ENCODE peak calls at places on chromosomes 1 and 21, in eight cellular contexts. C, E, H, V, X, R, J and W are unnamed samples.

GRCh38 chr1:94828251-94828650 is 8.1 kb downstream of the SLC44A3 start:
- DNase-seq in C (no peak), R (no peak), V (no peak), E (no peak), X (no peak), J (no peak), H (no peak), W (no peak)

GRCh38 chr1:216456682-216457081 is 33.4 kb upstream of the USH2A start:
- DNase-seq in X (no peak), H (no peak), R (no peak), E (no peak), V (no peak), C (no peak), J (no peak), W (no peak)

GRCh38 chr1:8821084-8821483 is 3.6 kb upstream of the RERE start:
- DNase-seq in R (no peak), E (no peak), H (no peak), C (no peak), X (no peak), V (no peak), J (no peak), W (no peak)

GRCh38 chr1:19405195-19405760 is 80.1 kb downstream of the CAPZB start:
- DNase-seq in C (no peak), V (no peak), H (no peak), J (no peak), E (no peak), X (no peak), R (no peak), W (no peak)

GRCh38 chr1:52632732-52633290 is at the start of gene SHISAL2A:
- DNase-seq in R (peak), V (peak), J (no peak), X (peak), E (no peak), C (no peak), H (peak), W (peak)

GRCh38 chr1:228825840-228826484 is 90.7 kb downstream of the RHOU start:
- DNase-seq in E (no peak), R (no peak), V (no peak), H (no peak), J (no peak), X (no peak), C (no peak), W (no peak)

GRCh38 chr1:95380909-95381308 is 146.9 kb downstream of the RWDD3 start:
- DNase-seq in X (no peak), E (no peak), R (no peak), V (no peak), C (no peak), H (no peak), J (no peak), W (no peak)

GRCh38 chr21:45970674-45971486 is 10.7 kb upstream of the COL6A1 start:
- DNase-seq in X (peak), E (no peak), C (no peak), V (peak), H (peak), J (no peak), R (peak), W (no peak)

GRCh38 chr1:235739631-235740030 is 90.0 kb upstream of the GNG4 start:
- DNase-seq in J (no peak), R (no peak), E (no peak), V (no peak), X (no peak), H (no peak), C (no peak), W (no peak)

GRCh38 chr1:225866061-225866844 is 15.9 kb downstream of the TMEM63A start:
- DNase-seq in J (no peak), R (no peak), H (no peak), E (no peak), C (no peak), X (no peak), V (peak), W (no peak)

GRCh38 chr21:29433366-29434059 is 134.8 kb downstream of the BACH1 start:
- DNase-seq in R (no peak), E (no peak), X (no peak), V (no peak), H (no peak), C (no peak), J (no peak), W (no peak)

GRCh38 chr21:42009018-42009830 is 936 bp downstream of the ZBTB21 start:
- DNase-seq in R (peak), E (peak), X (peak), V (peak), H (peak), C (no peak), J (peak), W (peak)

GRCh38 chr1:1119272-1119890 is 3.5 kb upstream of the C1orf159 start:
- DNase-seq in E (no peak), H (no peak), J (no peak), X (no peak), R (no peak), V (no peak), C (no peak), W (peak)

GRCh38 chr1:7293702-7294630 is 477.1 kb upstream of the VAMP3 start:
- DNase-seq in X (no peak), E (no peak), R (no peak), H (peak), C (no peak), J (no peak), V (no peak), W (no peak)

GRCh38 chr1:11882814-11883538 is 24.2 kb upstream of the NPPB start:
- DNase-seq in J (no peak), V (no peak), C (no peak), E (no peak), H (peak), R (no peak), X (no peak), W (no peak)

GRCh38 chr1:107683198-107683657 is 281.8 kb downstream of the VAV3 start:
- DNase-seq in C (no peak), H (no peak), R (no peak), X (no peak), J (no peak), E (no peak), V (no peak), W (no peak)

GRCh38 chr1:175169305-175170018 is 23.1 kb downstream of the KIAA0040 start:
- DNase-seq in X (no peak), C (no peak), J (no peak), V (no peak), E (no peak), R (no peak), H (no peak), W (no peak)

GRCh38 chr1:15850450-15851079 is 3.1 kb downstream of the SPEN start:
- DNase-seq in C (no peak), X (no peak), J (no peak), R (no peak), V (no peak), H (no peak), E (no peak), W (no peak)

GRCh38 chr1:233945573-233945972 is 41.1 kb downstream of the SLC35F3 start:
- DNase-seq in C (no peak), R (no peak), V (no peak), H (no peak), X (no peak), E (no peak), J (no peak), W (no peak)

GRCh38 chr1:170959385-170959784 is 24.1 kb downstream of the MROH9 start:
- DNase-seq in V (no peak), J (no peak), C (no peak), H (no peak), E (no peak), X (no peak), R (no peak), W (no peak)

GRCh38 chr1:229229137-229229720 is 41.7 kb upstream of the RAB4A start:
- DNase-seq in V (no peak), C (no peak), X (no peak), J (no peak), E (no peak), H (peak), R (peak), W (no peak)

GRCh38 chr1:43708006-43708412 is 673 bp downstream of the ST3GAL3 start:
- DNase-seq in E (no peak), V (no peak), R (no peak), X (no peak), C (no peak), J (no peak), H (peak), W (no peak)

GRCh38 chr1:110281363-110282290 is 57.5 kb upstream of the RBM15 start:
- DNase-seq in J (no peak), R (peak), E (no peak), H (no peak), V (no peak), C (no peak), X (no peak), W (no peak)

GRCh38 chr1:178109348-178110143 is 15.6 kb downstream of the RASAL2 start:
- DNase-seq in J (no peak), C (no peak), R (no peak), V (no peak), E (no peak), X (no peak), H (no peak), W (no peak)

GRCh38 chr1:196372896-196373536 is 235.2 kb downstream of the KCNT2 start:
- DNase-seq in X (no peak), H (no peak), C (no peak), E (no peak), J (no peak), V (no peak), R (no peak), W (no peak)

GRCh38 chr21:36721817-36722216 is 22.9 kb downstream of the SIM2 start:
- DNase-seq in C (no peak), E (no peak), H (no peak), R (no peak), J (no peak), V (no peak), X (no peak), W (no peak)

GRCh38 chr1:231781887-231782286 is 155.3 kb downstream of the DISC1 start:
- DNase-seq in H (no peak), V (no peak), X (no peak), E (no peak), J (no peak), C (no peak), R (no peak), W (no peak)

GRCh38 chr21:27024971-27025370 is 58.1 kb upstream of the ADAMTS5 start:
- DNase-seq in X (no peak), C (no peak), E (no peak), V (no peak), H (no peak), R (no peak), J (no peak), W (no peak)

GRCh38 chr1:1960480-1961196 is 41.6 kb upstream of the TMEM52 start:
- DNase-seq in R (no peak), C (no peak), J (no peak), H (no peak), V (no peak), E (no peak), X (no peak), W (no peak)

GRCh38 chr21:38952890-38953289 is 147.2 kb downstream of the ETS2 start:
- DNase-seq in H (no peak), C (no peak), R (no peak), E (no peak), X (no peak), J (no peak), V (no peak), W (no peak)

GRCh38 chr21:38948981-38949380 is 143.3 kb downstream of the ETS2 start:
- DNase-seq in H (no peak), V (no peak), R (no peak), C (no peak), J (no peak), X (no peak), E (no peak), W (no peak)

GRCh38 chr21:38951095-38951745 is 145.5 kb downstream of the ETS2 start:
- DNase-seq in V (no peak), R (no peak), X (no peak), J (no peak), E (no peak), C (no peak), H (no peak), W (no peak)

GRCh38 chr21:38948377-38948776 is 142.6 kb downstream of the ETS2 start:
- DNase-seq in J (no peak), R (no peak), C (no peak), V (no peak), H (no peak), E (no peak), X (no peak), W (no peak)

GRCh38 chr21:38950388-38951094 is 144.8 kb downstream of the ETS2 start:
- DNase-seq in V (no peak), H (no peak), X (no peak), R (no peak), E (no peak), C (no peak), J (no peak), W (no peak)
- TF ChIP-seq CTCF in V (no peak), H (no peak), X (no peak), R (no peak), E (no peak), C (no peak), J (no peak), W (no peak)

GRCh38 chr1:25694591-25695007 is 78.0 kb downstream of the MAN1C1 start:
- DNase-seq in E (no peak), R (no peak), J (no peak), X (no peak), C (no peak), V (no peak), H (peak), W (no peak)
- TF ChIP-seq CTCF in E (no peak), R (no peak), J (no peak), X (no peak), C (peak), V (no peak), H (peak), W (no peak)

GRCh38 chr1:180295999-180296398 is 65.9 kb downstream of the LHX4 start:
- DNase-seq in H (no peak), E (no peak), R (no peak), V (no peak), J (no peak), C (no peak), X (no peak), W (no peak)
- TF ChIP-seq CTCF in H (no peak), E (no peak), R (no peak), V (no peak), J (no peak), C (no peak), X (no peak), W (no peak)

DNA sequence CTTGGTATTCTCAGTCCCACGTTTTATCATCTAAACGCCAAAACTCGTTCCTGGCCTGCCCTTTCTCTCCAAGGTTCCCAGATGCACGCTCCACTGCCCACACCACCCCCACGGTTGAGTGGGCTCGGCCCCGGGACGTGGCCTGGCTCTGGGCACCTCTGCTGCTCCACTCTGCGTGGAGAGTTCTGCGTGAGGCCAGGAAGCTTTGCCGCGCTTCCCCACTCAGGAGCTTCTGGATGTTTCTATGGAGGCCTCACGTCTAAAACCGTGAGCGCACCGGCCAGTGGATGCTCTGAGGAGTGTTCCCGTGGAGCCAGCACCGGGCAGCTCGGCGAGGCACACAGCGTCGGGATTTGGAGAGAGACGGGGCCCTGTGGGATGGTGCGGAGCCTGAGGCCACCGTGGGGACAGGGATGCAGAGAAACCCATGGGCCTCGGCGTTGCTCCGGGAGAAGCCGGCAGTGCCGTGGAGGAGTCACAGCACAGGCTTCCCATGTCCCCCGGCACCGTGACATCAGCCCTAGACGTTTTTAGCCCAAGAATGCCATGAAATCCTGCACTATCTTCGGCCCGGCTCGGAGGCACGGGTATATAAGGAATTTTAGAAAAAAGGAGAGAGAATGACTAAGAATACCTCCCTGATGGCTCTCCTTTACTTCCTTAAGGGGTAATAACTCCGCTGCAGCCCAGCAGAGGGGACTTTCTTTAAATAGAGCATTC is 125.9 kb downstream of the PRDM16 start:
- DNase-seq in H (no peak), C (peak), R (no peak), J (no peak), V (no peak), E (no peak), X (no peak), W (no peak)
- TF ChIP-seq CTCF in H (no peak), C (peak), R (no peak), J (no peak), V (no peak), E (no peak), X (no peak), W (no peak)

DNA sequence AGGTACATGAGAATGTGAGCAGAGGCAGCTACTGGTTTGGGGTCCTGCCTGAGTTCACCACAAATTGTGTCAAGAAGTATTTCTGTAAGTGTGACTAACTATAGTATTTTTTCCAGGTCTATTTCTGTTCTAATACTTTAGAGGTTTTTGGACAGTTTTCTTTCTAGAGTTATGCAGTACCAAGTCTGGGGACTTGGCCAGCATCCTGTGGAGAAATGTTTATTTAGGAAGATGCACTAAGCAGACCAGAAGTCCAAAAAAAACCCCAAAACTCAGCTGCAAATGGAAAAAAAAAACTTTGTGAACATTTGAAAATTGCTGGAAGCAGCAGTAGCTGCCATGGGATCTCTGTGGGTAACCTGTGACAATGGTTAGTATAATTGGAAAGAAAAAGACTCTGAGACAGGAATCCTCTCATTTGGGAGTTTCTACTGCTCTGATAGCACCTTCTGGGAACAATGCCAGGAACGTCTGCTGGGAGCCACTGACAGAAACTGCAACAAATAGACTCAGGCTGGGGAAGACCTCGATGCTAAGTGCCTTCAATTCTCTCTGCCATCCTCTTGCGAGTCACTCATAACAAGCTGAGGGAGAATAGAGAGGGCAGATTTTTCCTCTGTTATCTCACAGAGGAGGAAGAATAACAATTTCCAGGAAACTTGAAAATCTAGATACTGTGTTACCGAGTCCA is 37.6 kb downstream of the OR10R2 start:
- DNase-seq in V (no peak), E (no peak), X (no peak), J (no peak), H (no peak), C (no peak), R (no peak), W (no peak)
- TF ChIP-seq CTCF in V (no peak), E (no peak), X (no peak), J (no peak), H (no peak), C (no peak), R (no peak), W (no peak)

GRCh38 chr1:116431870-116432500 is 58.9 kb downstream of the ATP1A1 start:
- DNase-seq in H (no peak), E (no peak), J (no peak), V (no peak), X (no peak), C (no peak), R (no peak), W (no peak)
- TF ChIP-seq CTCF in H (no peak), E (no peak), J (no peak), V (no peak), X (no peak), C (no peak), R (no peak), W (no peak)

DNA sequence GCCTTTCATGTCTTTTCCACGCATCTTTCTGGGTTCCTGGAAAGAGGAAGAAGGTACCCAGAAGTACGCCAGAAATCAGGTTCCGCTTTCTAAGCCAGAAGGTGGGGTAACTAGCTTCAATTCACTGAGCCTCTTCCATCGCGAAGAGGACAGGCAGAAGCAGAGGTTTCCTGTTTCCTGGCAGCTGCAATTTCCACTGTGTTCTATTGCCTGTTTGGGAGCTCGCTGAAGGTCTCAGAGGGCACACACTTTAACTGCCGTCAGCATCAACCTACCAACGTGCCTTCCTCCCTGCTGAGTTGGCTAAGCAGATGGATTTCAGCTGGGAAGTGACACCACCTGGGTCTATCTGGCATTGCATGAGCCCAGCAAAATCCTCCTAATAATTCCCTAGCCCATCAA is 10.0 kb downstream of the NCF2 start:
- DNase-seq in V (no peak), J (no peak), R (peak), C (peak), X (no peak), E (peak), H (peak), W (no peak)
- TF ChIP-seq CTCF in V (no peak), J (no peak), R (peak), C (no peak), X (peak), E (no peak), H (peak), W (no peak)

DNA sequence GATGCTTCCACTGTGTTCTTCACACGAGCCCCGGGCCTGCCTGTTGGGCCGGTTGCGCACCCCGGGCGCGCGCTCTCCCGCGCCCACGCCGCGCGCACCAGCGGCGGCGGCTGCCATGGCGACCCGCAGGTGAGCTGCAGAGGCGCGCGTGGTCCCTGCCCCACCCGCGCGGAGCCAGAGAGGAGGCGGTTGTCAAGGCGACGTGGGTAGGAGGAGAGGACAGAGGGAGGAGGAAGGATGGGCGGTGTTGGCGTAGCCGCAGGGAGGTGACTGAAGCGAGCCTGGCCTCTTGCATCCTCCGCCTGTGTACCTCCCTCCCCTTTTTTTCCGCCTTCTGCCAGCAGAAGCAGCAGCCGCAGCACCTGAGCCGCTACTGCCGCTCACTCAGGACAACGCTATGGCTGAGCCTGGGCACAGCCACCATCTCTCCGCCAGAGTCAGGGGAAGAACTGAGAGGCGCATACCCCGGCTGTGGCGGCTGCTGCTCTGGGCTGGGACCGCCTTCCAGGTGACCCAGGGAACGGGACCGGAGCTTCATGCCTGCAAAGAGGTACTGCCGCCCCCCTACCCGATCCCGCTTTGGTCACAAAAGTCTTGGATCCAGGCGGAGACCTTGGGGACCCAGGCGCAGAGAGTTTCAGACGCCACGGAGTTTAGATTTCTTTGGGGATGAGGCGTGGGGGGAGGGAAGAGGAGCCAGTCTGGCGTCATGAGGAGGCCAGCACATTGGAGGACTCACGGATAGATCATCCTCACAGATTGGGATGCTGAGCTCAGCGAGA is at the start of gene ELAPOR1:
- DNase-seq in H (peak), E (peak), J (no peak), V (peak), C (no peak), R (peak), X (peak), W (peak)
- TF ChIP-seq CTCF in H (no peak), E (no peak), J (no peak), V (no peak), C (no peak), R (no peak), X (no peak), W (no peak)

GRCh38 chr1:5830771-5831599 is 161.2 kb downstream of the NPHP4 start:
- DNase-seq in X (peak), E (no peak), C (no peak), J (no peak), V (no peak), R (peak), H (peak), W (no peak)
- TF ChIP-seq CTCF in X (peak), E (no peak), C (no peak), J (no peak), V (no peak), R (peak), H (peak), W (no peak)

GRCh38 chr1:30372792-30373433 is 350.5 kb downstream of the MATN1 start:
- DNase-seq in X (no peak), E (no peak), J (no peak), V (no peak), C (no peak), R (peak), H (peak), W (no peak)
- TF ChIP-seq CTCF in X (no peak), E (no peak), J (no peak), V (no peak), C (no peak), R (no peak), H (no peak), W (no peak)